ENCODE peak calls at places on chromosomes 16 and 17, in eight cellular contexts. R is putamen, H is EL, K is T1000, M is H54, S is hepatocyte, W is AG08395, G is RPMI8226. A is an unnamed sample.

GRCh38 chr16:7218936-7219335 is 113.7 kb upstream of the RBFOX1 start:
- DNase-seq in R (no peak), H (no peak), K (no peak), M (no peak), S (no peak), W (no peak), G (no peak), A (no peak)

GRCh38 chr16:86673956-86674453 is 95.7 kb downstream of the FOXL1 start:
- DNase-seq in R (no peak), H (no peak), K (no peak), M (no peak), S (no peak), W (no peak), G (no peak), A (no peak)

GRCh38 chr16:47965439-47965838 is 190.4 kb downstream of the ABCC12 start:
- DNase-seq in R (peak), H (no peak), K (no peak), M (no peak), S (no peak), W (no peak), G (no peak), A (no peak)

GRCh38 chr16:75445298-75445697 is 12.0 kb upstream of the CFDP1 start:
- DNase-seq in R (no peak), H (no peak), K (no peak), M (no peak), S (no peak), W (no peak), G (no peak), A (no peak)

GRCh38 chr17:43359469-43360105 is 39.2 kb upstream of the ARL4D start:
- DNase-seq in R (no peak), H (no peak), K (peak), M (no peak), S (no peak), W (no peak), G (no peak), A (no peak)

GRCh38 chr16:49010879-49011278 is 270.8 kb downstream of the CBLN1 start:
- DNase-seq in R (no peak), H (no peak), K (no peak), M (no peak), S (no peak), W (no peak), G (no peak), A (no peak)

GRCh38 chr16:57643166-57643813 is 14.9 kb downstream of the ADGRG1 start:
- DNase-seq in R (no peak), H (peak), K (peak), M (peak), S (no peak), W (peak), G (no peak), A (no peak)

GRCh38 chr17:57531648-57532486 is 213.2 kb downstream of the CCDC182 start:
- DNase-seq in R (no peak), H (no peak), K (no peak), M (no peak), S (no peak), W (no peak), G (no peak), A (peak)

GRCh38 chr17:74274703-74275340 is 788 bp downstream of the DNAI2 start:
- DNase-seq in R (no peak), H (no peak), K (no peak), M (no peak), S (no peak), W (no peak), G (peak), A (no peak)

GRCh38 chr17:72294487-72294893 is 173.7 kb downstream of the SOX9 start:
- DNase-seq in R (no peak), H (no peak), K (no peak), M (no peak), S (no peak), W (no peak), G (no peak), A (no peak)

GRCh38 chr16:30715777-30716445 is 16.9 kb downstream of the SRCAP start:
- DNase-seq in R (no peak), H (peak), K (no peak), M (no peak), S (no peak), W (no peak), G (no peak), A (no peak)

GRCh38 chr16:78045865-78046581 is 23.7 kb downstream of the CLEC3A start:
- DNase-seq in R (peak), H (peak), K (peak), M (peak), S (peak), W (peak), G (peak), A (peak)

GRCh38 chr16:66578596-66579531 is at the start of gene CMTM2:
- DNase-seq in R (no peak), H (no peak), K (no peak), M (no peak), S (no peak), W (peak), G (no peak), A (no peak)

GRCh38 chr16:49620158-49620867 is 235.6 kb downstream of the ZNF423 start:
- DNase-seq in R (no peak), H (peak), K (peak), M (peak), S (peak), W (peak), G (no peak), A (no peak)

GRCh38 chr17:7251330-7252175 is at the start of gene CTDNEP1:
- DNase-seq in R (peak), H (peak), K (peak), M (peak), S (peak), W (peak), G (peak), A (peak)

GRCh38 chr17:29524692-29525091 is 42.1 kb downstream of the ABHD15 start:
- DNase-seq in R (no peak), H (no peak), K (no peak), M (no peak), S (no peak), W (no peak), G (no peak), A (no peak)

GRCh38 chr17:30450125-30451027 is 26.8 kb upstream of the GOSR1 start:
- DNase-seq in R (no peak), H (peak), K (no peak), M (no peak), S (peak), W (no peak), G (no peak), A (no peak)

GRCh38 chr17:80160536-80160935 is 9.3 kb upstream of the CARD14 start:
- DNase-seq in R (no peak), H (no peak), K (no peak), M (no peak), S (no peak), W (no peak), G (no peak), A (no peak)

GRCh38 chr17:8439681-8440080 is 4.0 kb downstream of the NDEL1 start:
- DNase-seq in R (no peak), H (no peak), K (no peak), M (no peak), S (no peak), W (no peak), G (no peak), A (no peak)

GRCh38 chr17:18859256-18859655 is 1.3 kb downstream of the PRPSAP2 start:
- DNase-seq in R (peak), H (peak), K (no peak), M (no peak), S (peak), W (peak), G (no peak), A (no peak)

GRCh38 chr16:89031715-89032659 is 55.0 kb upstream of the CBFA2T3 start:
- DNase-seq in R (no peak), H (no peak), K (no peak), M (no peak), S (no peak), W (no peak), G (no peak), A (peak)

GRCh38 chr17:73657473-73658116 is 13.3 kb upstream of the SDK2 start:
- DNase-seq in R (no peak), H (no peak), K (no peak), M (no peak), S (peak), W (peak), G (peak), A (no peak)